ENCODE peak calls at places on chromosomes 13 and 19, in nine cellular contexts. One of them, this sample, is unnamed.

GRCh38 chr19:2051771-2052704 is 994 bp upstream of the MKNK2 start:
- DNase-seq in NCI-H1092: no peak
- DNase-seq in activated naive CD8-positive, alpha-beta T cell treated with anti-CD3 and anti-CD28 coated beads, Interleukin-2, amount 50 U/mL, for 24 hours: peak
- DNase-seq in endothelial cell of umbilical vein: no peak
- DNase-seq in activated CD4-positive, alpha-beta T cell treated with anti-CD3 and anti-CD28 coated beads, Interleukin-2, amount 10 ng/mL, durations not matched to agents 7 days and 5 days: peak
- DNase-seq in thoracic aorta: no peak
- DNase-seq in WTC11: no peak
- DNase-seq in NCI-H1105 treated with DMSO at 0.1 percent for 48 hours: no peak
- DNase-seq in SHP77: no peak
- DNase-seq in this sample: no peak

GRCh38 chr19:55206664-55207500 is 2.4 kb downstream of the PTPRH start:
- DNase-seq in NCI-H1092: peak
- DNase-seq in activated naive CD8-positive, alpha-beta T cell treated with anti-CD3 and anti-CD28 coated beads, Interleukin-2, amount 50 U/mL, for 24 hours: peak
- DNase-seq in endothelial cell of umbilical vein: peak
- DNase-seq in activated CD4-positive, alpha-beta T cell treated with anti-CD3 and anti-CD28 coated beads, Interleukin-2, amount 10 ng/mL, durations not matched to agents 7 days and 5 days: peak
- DNase-seq in thoracic aorta: no peak
- DNase-seq in WTC11: peak
- DNase-seq in NCI-H1105 treated with DMSO at 0.1 percent for 48 hours: no peak
- DNase-seq in SHP77: peak
- DNase-seq in this sample: peak

GRCh38 chr19:49458567-49458903 is 5.5 kb downstream of the ALDH16A1 start:
- DNase-seq in NCI-H1092: no peak
- DNase-seq in activated naive CD8-positive, alpha-beta T cell treated with anti-CD3 and anti-CD28 coated beads, Interleukin-2, amount 50 U/mL, for 24 hours: no peak
- DNase-seq in endothelial cell of umbilical vein: no peak
- DNase-seq in activated CD4-positive, alpha-beta T cell treated with anti-CD3 and anti-CD28 coated beads, Interleukin-2, amount 10 ng/mL, durations not matched to agents 7 days and 5 days: no peak
- DNase-seq in thoracic aorta: no peak
- DNase-seq in WTC11: no peak
- DNase-seq in NCI-H1105 treated with DMSO at 0.1 percent for 48 hours: no peak
- DNase-seq in SHP77: no peak
- DNase-seq in this sample: no peak

GRCh38 chr13:76672422-76672821 is 213.8 kb downstream of the KCTD12 start:
- DNase-seq in NCI-H1092: no peak
- DNase-seq in activated naive CD8-positive, alpha-beta T cell treated with anti-CD3 and anti-CD28 coated beads, Interleukin-2, amount 50 U/mL, for 24 hours: no peak
- DNase-seq in endothelial cell of umbilical vein: no peak
- DNase-seq in activated CD4-positive, alpha-beta T cell treated with anti-CD3 and anti-CD28 coated beads, Interleukin-2, amount 10 ng/mL, durations not matched to agents 7 days and 5 days: no peak
- DNase-seq in thoracic aorta: no peak
- DNase-seq in WTC11: no peak
- DNase-seq in NCI-H1105 treated with DMSO at 0.1 percent for 48 hours: no peak
- DNase-seq in SHP77: no peak
- DNase-seq in this sample: peak

GRCh38 chr19:16022251-16022650 is 54.0 kb upstream of the TPM4 start:
- DNase-seq in NCI-H1092: no peak
- DNase-seq in activated naive CD8-positive, alpha-beta T cell treated with anti-CD3 and anti-CD28 coated beads, Interleukin-2, amount 50 U/mL, for 24 hours: no peak
- DNase-seq in endothelial cell of umbilical vein: no peak
- DNase-seq in activated CD4-positive, alpha-beta T cell treated with anti-CD3 and anti-CD28 coated beads, Interleukin-2, amount 10 ng/mL, durations not matched to agents 7 days and 5 days: no peak
- DNase-seq in thoracic aorta: no peak
- DNase-seq in WTC11: no peak
- DNase-seq in NCI-H1105 treated with DMSO at 0.1 percent for 48 hours: no peak
- DNase-seq in SHP77: no peak
- DNase-seq in this sample: no peak

GRCh38 chr13:98313938-98314292 is 136.8 kb upstream of the RNF113B start:
- DNase-seq in NCI-H1092: no peak
- DNase-seq in activated naive CD8-positive, alpha-beta T cell treated with anti-CD3 and anti-CD28 coated beads, Interleukin-2, amount 50 U/mL, for 24 hours: no peak
- DNase-seq in endothelial cell of umbilical vein: no peak
- DNase-seq in activated CD4-positive, alpha-beta T cell treated with anti-CD3 and anti-CD28 coated beads, Interleukin-2, amount 10 ng/mL, durations not matched to agents 7 days and 5 days: no peak
- DNase-seq in thoracic aorta: no peak
- DNase-seq in WTC11: no peak
- DNase-seq in NCI-H1105 treated with DMSO at 0.1 percent for 48 hours: no peak
- DNase-seq in SHP77: no peak
- DNase-seq in this sample: no peak

GRCh38 chr19:2969104-2969504 is 8.3 kb upstream of the TLE6 start:
- DNase-seq in NCI-H1092: peak
- DNase-seq in activated naive CD8-positive, alpha-beta T cell treated with anti-CD3 and anti-CD28 coated beads, Interleukin-2, amount 50 U/mL, for 24 hours: no peak
- DNase-seq in endothelial cell of umbilical vein: peak
- DNase-seq in activated CD4-positive, alpha-beta T cell treated with anti-CD3 and anti-CD28 coated beads, Interleukin-2, amount 10 ng/mL, durations not matched to agents 7 days and 5 days: no peak
- DNase-seq in thoracic aorta: no peak
- DNase-seq in WTC11: no peak
- DNase-seq in NCI-H1105 treated with DMSO at 0.1 percent for 48 hours: peak
- DNase-seq in SHP77: peak
- DNase-seq in this sample: no peak

GRCh38 chr19:17325881-17326594 is 8.6 kb downstream of the ANO8 start:
- DNase-seq in NCI-H1092: no peak
- DNase-seq in activated naive CD8-positive, alpha-beta T cell treated with anti-CD3 and anti-CD28 coated beads, Interleukin-2, amount 50 U/mL, for 24 hours: no peak
- DNase-seq in endothelial cell of umbilical vein: no peak
- DNase-seq in activated CD4-positive, alpha-beta T cell treated with anti-CD3 and anti-CD28 coated beads, Interleukin-2, amount 10 ng/mL, durations not matched to agents 7 days and 5 days: no peak
- DNase-seq in thoracic aorta: peak
- DNase-seq in WTC11: no peak
- DNase-seq in NCI-H1105 treated with DMSO at 0.1 percent for 48 hours: no peak
- DNase-seq in SHP77: no peak
- DNase-seq in this sample: no peak

GRCh38 chr19:19403373-19403901 is 2.0 kb upstream of the GATAD2A start:
- DNase-seq in NCI-H1092: no peak
- DNase-seq in activated naive CD8-positive, alpha-beta T cell treated with anti-CD3 and anti-CD28 coated beads, Interleukin-2, amount 50 U/mL, for 24 hours: no peak
- DNase-seq in endothelial cell of umbilical vein: no peak
- DNase-seq in activated CD4-positive, alpha-beta T cell treated with anti-CD3 and anti-CD28 coated beads, Interleukin-2, amount 10 ng/mL, durations not matched to agents 7 days and 5 days: no peak
- DNase-seq in thoracic aorta: no peak
- DNase-seq in WTC11: no peak
- DNase-seq in NCI-H1105 treated with DMSO at 0.1 percent for 48 hours: no peak
- DNase-seq in SHP77: no peak
- DNase-seq in this sample: peak

GRCh38 chr13:46267166-46267565 is 55.4 kb downstream of the LRRC63 start:
- DNase-seq in NCI-H1092: no peak
- DNase-seq in activated naive CD8-positive, alpha-beta T cell treated with anti-CD3 and anti-CD28 coated beads, Interleukin-2, amount 50 U/mL, for 24 hours: no peak
- DNase-seq in endothelial cell of umbilical vein: no peak
- DNase-seq in activated CD4-positive, alpha-beta T cell treated with anti-CD3 and anti-CD28 coated beads, Interleukin-2, amount 10 ng/mL, durations not matched to agents 7 days and 5 days: no peak
- DNase-seq in thoracic aorta: no peak
- DNase-seq in WTC11: no peak
- DNase-seq in NCI-H1105 treated with DMSO at 0.1 percent for 48 hours: no peak
- DNase-seq in SHP77: no peak
- DNase-seq in this sample: no peak

GRCh38 chr13:48400090-48400694 is 12.7 kb downstream of the LPAR6 start:
- DNase-seq in NCI-H1092: no peak
- DNase-seq in activated naive CD8-positive, alpha-beta T cell treated with anti-CD3 and anti-CD28 coated beads, Interleukin-2, amount 50 U/mL, for 24 hours: no peak
- DNase-seq in endothelial cell of umbilical vein: no peak
- DNase-seq in activated CD4-positive, alpha-beta T cell treated with anti-CD3 and anti-CD28 coated beads, Interleukin-2, amount 10 ng/mL, durations not matched to agents 7 days and 5 days: no peak
- DNase-seq in thoracic aorta: no peak
- DNase-seq in WTC11: no peak
- DNase-seq in NCI-H1105 treated with DMSO at 0.1 percent for 48 hours: no peak
- DNase-seq in SHP77: no peak
- DNase-seq in this sample: peak

GRCh38 chr19:38669532-38669931 is 22.1 kb downstream of the ACTN4 start:
- DNase-seq in NCI-H1092: no peak
- DNase-seq in activated naive CD8-positive, alpha-beta T cell treated with anti-CD3 and anti-CD28 coated beads, Interleukin-2, amount 50 U/mL, for 24 hours: no peak
- DNase-seq in endothelial cell of umbilical vein: no peak
- DNase-seq in activated CD4-positive, alpha-beta T cell treated with anti-CD3 and anti-CD28 coated beads, Interleukin-2, amount 10 ng/mL, durations not matched to agents 7 days and 5 days: peak
- DNase-seq in thoracic aorta: no peak
- DNase-seq in WTC11: no peak
- DNase-seq in NCI-H1105 treated with DMSO at 0.1 percent for 48 hours: no peak
- DNase-seq in SHP77: no peak
- DNase-seq in this sample: no peak

GRCh38 chr13:107457686-107458085 is 757.6 kb downstream of the LIG4 start:
- DNase-seq in NCI-H1092: peak
- DNase-seq in activated naive CD8-positive, alpha-beta T cell treated with anti-CD3 and anti-CD28 coated beads, Interleukin-2, amount 50 U/mL, for 24 hours: no peak
- DNase-seq in endothelial cell of umbilical vein: peak
- DNase-seq in activated CD4-positive, alpha-beta T cell treated with anti-CD3 and anti-CD28 coated beads, Interleukin-2, amount 10 ng/mL, durations not matched to agents 7 days and 5 days: no peak
- DNase-seq in thoracic aorta: no peak
- DNase-seq in WTC11: no peak
- DNase-seq in NCI-H1105 treated with DMSO at 0.1 percent for 48 hours: peak
- DNase-seq in SHP77: no peak
- DNase-seq in this sample: no peak

GRCh38 chr19:14683439-14683838 is 6.4 kb upstream of the ZNF333 start:
- DNase-seq in NCI-H1092: no peak
- DNase-seq in activated naive CD8-positive, alpha-beta T cell treated with anti-CD3 and anti-CD28 coated beads, Interleukin-2, amount 50 U/mL, for 24 hours: no peak
- DNase-seq in endothelial cell of umbilical vein: no peak
- DNase-seq in activated CD4-positive, alpha-beta T cell treated with anti-CD3 and anti-CD28 coated beads, Interleukin-2, amount 10 ng/mL, durations not matched to agents 7 days and 5 days: no peak
- DNase-seq in thoracic aorta: no peak
- DNase-seq in WTC11: no peak
- DNase-seq in NCI-H1105 treated with DMSO at 0.1 percent for 48 hours: no peak
- DNase-seq in SHP77: no peak
- DNase-seq in this sample: no peak

GRCh38 chr13:45851171-45851889 is at the start of gene SIAH3:
- DNase-seq in NCI-H1092: peak
- DNase-seq in activated naive CD8-positive, alpha-beta T cell treated with anti-CD3 and anti-CD28 coated beads, Interleukin-2, amount 50 U/mL, for 24 hours: peak
- DNase-seq in endothelial cell of umbilical vein: peak
- DNase-seq in activated CD4-positive, alpha-beta T cell treated with anti-CD3 and anti-CD28 coated beads, Interleukin-2, amount 10 ng/mL, durations not matched to agents 7 days and 5 days: peak
- DNase-seq in thoracic aorta: no peak
- DNase-seq in WTC11: peak
- DNase-seq in NCI-H1105 treated with DMSO at 0.1 percent for 48 hours: no peak
- DNase-seq in SHP77: no peak
- DNase-seq in this sample: peak

GRCh38 chr13:91922969-91923592 is 524.7 kb downstream of the GPC5 start:
- DNase-seq in NCI-H1092: no peak
- DNase-seq in activated naive CD8-positive, alpha-beta T cell treated with anti-CD3 and anti-CD28 coated beads, Interleukin-2, amount 50 U/mL, for 24 hours: no peak
- DNase-seq in endothelial cell of umbilical vein: no peak
- DNase-seq in activated CD4-positive, alpha-beta T cell treated with anti-CD3 and anti-CD28 coated beads, Interleukin-2, amount 10 ng/mL, durations not matched to agents 7 days and 5 days: no peak
- DNase-seq in thoracic aorta: no peak
- DNase-seq in WTC11: no peak
- DNase-seq in NCI-H1105 treated with DMSO at 0.1 percent for 48 hours: no peak
- DNase-seq in SHP77: peak
- DNase-seq in this sample: no peak

GRCh38 chr19:489418-490196 is 6.7 kb upstream of the MADCAM1 start:
- DNase-seq in NCI-H1092: no peak
- DNase-seq in activated naive CD8-positive, alpha-beta T cell treated with anti-CD3 and anti-CD28 coated beads, Interleukin-2, amount 50 U/mL, for 24 hours: no peak
- DNase-seq in endothelial cell of umbilical vein: peak
- DNase-seq in activated CD4-positive, alpha-beta T cell treated with anti-CD3 and anti-CD28 coated beads, Interleukin-2, amount 10 ng/mL, durations not matched to agents 7 days and 5 days: no peak
- DNase-seq in thoracic aorta: no peak
- DNase-seq in WTC11: peak
- DNase-seq in NCI-H1105 treated with DMSO at 0.1 percent for 48 hours: no peak
- DNase-seq in SHP77: no peak
- DNase-seq in this sample: peak

GRCh38 chr13:46665630-46666482 is 112.9 kb downstream of the LRCH1 start:
- DNase-seq in NCI-H1092: no peak
- DNase-seq in activated naive CD8-positive, alpha-beta T cell treated with anti-CD3 and anti-CD28 coated beads, Interleukin-2, amount 50 U/mL, for 24 hours: no peak
- DNase-seq in endothelial cell of umbilical vein: peak
- DNase-seq in activated CD4-positive, alpha-beta T cell treated with anti-CD3 and anti-CD28 coated beads, Interleukin-2, amount 10 ng/mL, durations not matched to agents 7 days and 5 days: no peak
- DNase-seq in thoracic aorta: no peak
- DNase-seq in WTC11: no peak
- DNase-seq in NCI-H1105 treated with DMSO at 0.1 percent for 48 hours: no peak
- DNase-seq in SHP77: no peak
- DNase-seq in this sample: peak

This sample was measured in ELR.